ENCODE peak calls at places on chromosomes 13 and 19, in four cellular contexts. V is heart left ventricle, S is neural progenitor cell, W is breast epithelium. A is an unnamed sample.

GRCh38 chr13:98141938-98142426 is 912 bp upstream of the FARP1 start:
- DNase-seq in V (peak; percentile 26), S (peak; percentile 69), W (no peak), A (no peak)

GRCh38 chr13:40540707-40541044 is 125.8 kb downstream of the FOXO1 start:
- DNase-seq in V (no peak), S (no peak), W (no peak), A (no peak)

GRCh38 chr19:28691683-28692082 is 521.3 kb downstream of the UQCRFS1 start:
- DNase-seq in V (no peak), S (no peak), W (no peak), A (no peak)

GRCh38 chr19:47176071-47176626 is 45.5 kb downstream of the SAE1 start:
- DNase-seq in V (no peak), S (no peak), W (no peak), A (no peak)

GRCh38 chr19:45404557-45405434 is at the start of gene PPP1R13L:
- DNase-seq in V (peak; percentile 88), S (peak; percentile 86), W (peak; percentile 96), A (no peak)

GRCh38 chr19:19032420-19033175 is 719 bp downstream of the SUGP2 start:
- DNase-seq in V (peak; percentile 97), S (peak; percentile 91), W (peak; percentile 61), A (peak; percentile 81)

GRCh38 chr19:288911-289310 is 2.3 kb downstream of the PLPP2 start:
- DNase-seq in V (no peak), S (no peak), W (no peak), A (no peak)

GRCh38 chr13:69912576-69913074 is 195.0 kb upstream of the ATXN8OS start:
- DNase-seq in V (no peak), S (no peak), W (no peak), A (no peak)

GRCh38 chr13:80599765-80600164 is 258.8 kb upstream of the SPRY2 start:
- DNase-seq in V (no peak), S (peak; percentile 23), W (no peak), A (no peak)

GRCh38 chr13:95288899-95289500 is 12.3 kb downstream of the ABCC4 start:
- DNase-seq in V (no peak), S (no peak), W (no peak), A (no peak)

GRCh38 chr19:46762245-46762890 is 16.1 kb upstream of the STRN4 start:
- DNase-seq in V (no peak), S (no peak), W (no peak), A (no peak)

GRCh38 chr13:52707375-52707774 is 32.2 kb downstream of the CNMD start:
- DNase-seq in V (no peak), S (no peak), W (no peak), A (no peak)

GRCh38 chr19:39919976-39920375 is 14.5 kb downstream of the FCGBP start:
- DNase-seq in V (no peak), S (no peak), W (no peak), A (no peak)

GRCh38 chr13:29991343-29991742 is 140.9 kb upstream of the UBL3 start:
- DNase-seq in V (no peak), S (no peak), W (no peak), A (no peak)

GRCh38 chr13:30569901-30570576 is 47.7 kb upstream of the USPL1 start:
- DNase-seq in V (peak; percentile 23), S (no peak), W (peak; percentile 33), A (peak; percentile 29)

GRCh38 chr19:48338802-48339660 is 13.7 kb downstream of the EMP3 start:
- DNase-seq in V (no peak), S (no peak), W (no peak), A (no peak)

GRCh38 chr19:8240274-8241229 is 31.4 kb downstream of the CERS4 start:
- DNase-seq in V (peak; percentile 92), S (peak; percentile 90), W (peak; percentile 90), A (peak; percentile 74)

GRCh38 chr13:91868351-91868750 is 469.9 kb downstream of the GPC5 start:
- DNase-seq in V (no peak), S (no peak), W (no peak), A (no peak)

GRCh38 chr19:30276312-30276884 is 95.8 kb upstream of the ZNF536 start:
- DNase-seq in V (no peak), S (no peak), W (no peak), A (no peak)

GRCh38 chr13:79987323-79987722 is 353.6 kb downstream of the SPRY2 start:
- DNase-seq in V (no peak), S (no peak), W (no peak), A (no peak)

GRCh38 chr13:29507356-29507755 is 88.1 kb downstream of the SLC7A1 start:
- DNase-seq in V (no peak), S (no peak), W (no peak), A (no peak)

GRCh38 chr13:94382520-94382919 is 97.0 kb downstream of the DCT start:
- DNase-seq in V (no peak), S (no peak), W (no peak), A (no peak)

GRCh38 chr19:58477871-58478270 is 1.7 kb downstream of the ZNF446 start:
- DNase-seq in V (no peak), S (no peak), W (no peak), A (no peak)

GRCh38 chr19:21694171-21694906 is 73.0 kb downstream of the ZNF100 start:
- DNase-seq in V (no peak), S (no peak), W (no peak), A (no peak)

GRCh38 chr13:43879323-43880181 is at the start of the genes CCDC122 and LACC1:
- DNase-seq in V (peak; percentile 80), S (peak; percentile 90), W (peak; percentile 77), A (peak; percentile 48)

GRCh38 chr19:6209233-6209632 is 70.5 kb downstream of the MLLT1 start:
- DNase-seq in V (no peak), S (no peak), W (no peak), A (no peak)

GRCh38 chr13:109271061-109271460 is 515.3 kb downstream of the IRS2 start:
- DNase-seq in V (no peak), S (no peak), W (no peak), A (no peak)

GRCh38 chr13:109272595-109273325 is 513.6 kb downstream of the IRS2 start:
- DNase-seq in V (no peak), S (no peak), W (no peak), A (no peak)

GRCh38 chr13:109273326-109273751 is 513.0 kb downstream of the IRS2 start:
- DNase-seq in V (no peak), S (no peak), W (no peak), A (no peak)

GRCh38 chr13:109271555-109271954 is 514.8 kb downstream of the IRS2 start:
- DNase-seq in V (no peak), S (no peak), W (no peak), A (no peak)

GRCh38 chr13:109271991-109272454 is 514.4 kb downstream of the IRS2 start:
- DNase-seq in V (no peak), S (peak; percentile 60), W (no peak), A (no peak)
- H3K36me3 ChIP-seq in V (no peaks in the 10 kb centered on the region), S (no peaks in the 10 kb centered on the region), W (no peaks in the 10 kb centered on the region), A (no peaks in the 10 kb centered on the region)

GRCh38 chr19:2061936-2062729 is 11.1 kb upstream of the MKNK2 start:
- DNase-seq in V (no peak), S (peak; percentile 54), W (no peak), A (no peak)

GRCh38 chr19:2057484-2058469 is 6.7 kb upstream of the MKNK2 start:
- DNase-seq in V (no peak), S (no peak), W (no peak), A (no peak)

GRCh38 chr19:2061093-2061935 is 10.3 kb upstream of the MKNK2 start:
- DNase-seq in V (peak; percentile 99), S (peak; percentile 100), W (peak; percentile 99), A (peak; percentile 100)

GRCh38 chr19:2058570-2059421 is 7.8 kb upstream of the MKNK2 start:
- DNase-seq in V (no peak), S (no peak), W (no peak), A (no peak)

GRCh38 chr19:2059422-2060201 is 8.6 kb upstream of the MKNK2 start:
- DNase-seq in V (peak; percentile 60), S (peak; percentile 70), W (peak; percentile 66), A (no peak)
- H3K4me3 ChIP-seq in V (peak overlapping the region; percentile 67), S (peak overlapping the region; percentile 78), W (peak overlapping the region; percentile 20), A (no peak overlapping the region)

GRCh38 chr19:35633727-35634440 is 5.0 kb downstream of the RBM42 start:
- DNase-seq in V (no peak), S (no peak), W (no peak), A (no peak)

GRCh38 chr19:35639321-35639639 is 2.3 kb upstream of the ETV2 start:
- DNase-seq in V (no peak), S (no peak), W (no peak), A (no peak)

GRCh38 chr19:35636651-35637050 is 4.9 kb upstream of the ETV2 start:
- DNase-seq in V (no peak), S (no peak), W (no peak), A (no peak)

GRCh38 chr19:35639863-35640262 is 1.7 kb upstream of the ETV2 start:
- DNase-seq in V (no peak), S (no peak), W (no peak), A (no peak)

DNA sequence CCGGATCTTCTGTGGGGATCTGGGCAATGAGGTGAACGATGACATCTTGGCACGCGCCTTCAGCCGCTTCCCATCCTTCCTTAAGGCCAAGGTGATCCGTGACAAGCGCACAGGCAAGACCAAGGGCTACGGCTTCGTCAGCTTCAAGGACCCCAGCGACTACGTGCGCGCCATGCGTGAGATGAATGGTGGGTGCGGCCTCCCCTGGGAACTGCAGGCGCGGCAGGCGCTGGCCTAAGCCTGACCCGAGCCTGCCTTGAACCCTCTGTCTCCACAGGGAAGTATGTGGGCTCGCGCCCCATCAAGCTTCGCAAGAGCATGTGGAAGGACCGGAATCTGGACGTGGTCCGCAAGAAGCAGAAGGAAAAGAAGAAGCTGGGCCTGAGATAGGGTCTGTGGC is 4.4 kb upstream of the ETV2 start:
- DNase-seq in V (no peak), S (no peak), W (no peak), A (no peak)
- H3K36me3 ChIP-seq in V (peaks cover 61% of the 10 kb centered on the region), S (no peaks in the 10 kb centered on the region), W (peaks cover 6% of the 10 kb centered on the region), A (peaks cover 64% of the 10 kb centered on the region)

DNA sequence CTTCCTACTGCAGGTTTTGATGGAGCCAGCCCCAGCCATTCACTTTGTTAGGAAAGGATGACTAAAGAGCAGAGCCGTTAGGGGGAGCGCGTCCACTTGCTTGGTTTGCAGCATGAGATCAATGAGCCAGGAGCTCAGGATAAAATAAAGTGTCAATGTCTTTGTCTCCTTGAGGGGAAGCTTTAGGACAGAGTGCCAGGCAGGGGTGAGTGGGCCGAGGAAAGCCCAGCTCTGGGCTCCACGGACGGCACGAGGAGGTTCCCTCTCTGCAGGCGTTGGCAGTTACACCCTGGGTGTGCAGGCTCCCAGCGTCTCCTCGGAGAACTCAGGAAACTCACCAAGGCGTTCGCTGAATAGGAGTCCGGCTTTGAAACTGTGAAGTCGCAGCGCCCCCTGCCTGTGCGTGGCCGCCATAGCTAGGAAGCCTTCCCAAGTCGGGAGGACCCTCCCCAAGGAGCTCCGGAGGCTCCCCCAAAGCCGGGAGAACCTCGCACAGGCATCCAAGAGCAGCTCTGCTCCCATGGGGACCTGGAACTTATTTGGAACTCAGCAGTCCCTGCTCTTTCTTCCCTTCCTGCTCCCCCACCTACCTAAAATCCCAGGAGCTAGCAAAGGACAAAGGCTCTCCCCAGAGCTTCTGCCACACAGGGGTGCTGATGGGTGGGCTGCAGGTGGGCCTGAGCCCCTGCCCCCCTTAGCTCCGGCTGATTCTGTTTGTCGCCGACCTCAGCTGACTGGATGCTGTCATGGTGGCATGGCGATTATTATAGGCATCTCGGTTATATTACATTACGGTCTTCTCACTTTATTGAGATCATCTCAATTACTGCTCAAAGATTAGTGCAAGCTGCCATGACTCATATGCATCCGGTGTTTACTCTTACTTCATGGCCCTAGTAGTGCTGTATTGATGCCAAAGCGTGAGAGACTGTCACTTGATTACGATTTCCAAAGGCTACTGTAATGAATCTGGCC is 34.4 kb downstream of the GSX1 start:
- DNase-seq in V (peak; percentile 70), S (peak; percentile 92), W (peak; percentile 64), A (peak; percentile 77)
- H3K4me3 ChIP-seq in V (no peak overlapping the region), S (peak overlapping the region; percentile 39), W (peak overlapping the region; percentile 20), A (no peak overlapping the region)

A was measured in tibial nerve.